ENCODE peak calls at places on chromosomes 13 and 19, in six cellular contexts. V, U, O, S, N and R are unnamed samples.

GRCh38 chr13:32538234-32538620 is 368 bp downstream of the N4BP2L2 start:
- DNase-seq in V (peak; percentile 52), N (no peak), O (no peak), U (peak; percentile 53), S (peak; percentile 53), R (peak; percentile 10)

GRCh38 chr19:49396738-49397505 is 8.9 kb downstream of the KASH5 start:
- DNase-seq in N (no peak), O (no peak), S (no peak), U (no peak), V (no peak), R (no peak)

GRCh38 chr13:24618219-24618955 is 61.8 kb upstream of the ATP12A start:
- DNase-seq in S (no peak), V (no peak), U (no peak), N (peak; percentile 41), O (no peak), R (no peak)

GRCh38 chr19:17855333-17856152 is 4.2 kb upstream of the RPL18A start:
- DNase-seq in N (peak; percentile 92), V (peak; percentile 75), U (peak; percentile 94), O (peak; percentile 90), S (peak; percentile 89), R (no peak)

GRCh38 chr19:27846944-27847343 is 1366.0 kb downstream of the UQCRFS1 start:
- DNase-seq in U (no peak), V (no peak), S (no peak), O (no peak), N (no peak), R (no peak)

GRCh38 chr19:38251564-38252051 is 4.6 kb downstream of the PPP1R14A start:
- DNase-seq in V (peak; percentile 53), S (no peak), O (no peak), N (no peak), U (peak; percentile 93), R (no peak)

GRCh38 chr13:76538004-76538403 is 348.2 kb downstream of the KCTD12 start:
- DNase-seq in N (no peak), S (no peak), U (no peak), V (no peak), O (no peak), R (no peak)

GRCh38 chr19:50658438-50659317 is 9.4 kb downstream of the C19orf81 start:
- DNase-seq in O (peak; percentile 91), N (peak; percentile 39), V (peak; percentile 91), U (peak; percentile 92), S (no peak), R (no peak)

GRCh38 chr13:29924482-29924884 is 74.1 kb upstream of the UBL3 start:
- DNase-seq in N (no peak), U (no peak), O (no peak), S (no peak), V (peak; percentile 20), R (no peak)

GRCh38 chr13:37364024-37364423 is 234.5 kb downstream of the POSTN start:
- DNase-seq in N (no peak), O (no peak), U (no peak), S (no peak), V (peak; percentile 64), R (no peak)

GRCh38 chr19:40236366-40236765 is 9.9 kb upstream of the CCNP start:
- DNase-seq in S (no peak), V (no peak), N (no peak), O (no peak), U (peak; percentile 54), R (no peak)

GRCh38 chr19:50678323-50678722 is 29.1 kb downstream of the C19orf81 start:
- DNase-seq in U (no peak), O (no peak), S (no peak), V (no peak), N (no peak), R (no peak)

GRCh38 chr19:18848860-18849661 is 17.3 kb downstream of the UPF1 start:
- DNase-seq in U (peak; percentile 88), V (peak; percentile 82), N (peak; percentile 49), O (peak; percentile 43), S (no peak), R (no peak)

GRCh38 chr13:49683489-49683888 is 7.8 kb downstream of the EBPL start:
- DNase-seq in N (no peak), O (no peak), U (no peak), V (no peak), S (no peak), R (no peak)

GRCh38 chr13:110067355-110068175 is 239.4 kb downstream of the COL4A1 start:
- DNase-seq in N (no peak), U (no peak), V (peak; percentile 70), S (no peak), O (no peak), R (no peak)

GRCh38 chr19:6528544-6529121 is 2.2 kb upstream of the TNFSF9 start:
- DNase-seq in V (peak; percentile 59), U (no peak), O (peak; percentile 48), N (peak; percentile 51), S (no peak), R (no peak)

GRCh38 chr13:75132800-75133695 is 348.9 kb downstream of the TBC1D4 start:
- DNase-seq in N (no peak), V (no peak), S (no peak), O (no peak), U (no peak), R (no peak)

GRCh38 chr13:38856065-38856464 is 134.6 kb downstream of the STOML3 start:
- DNase-seq in N (no peak), S (no peak), O (no peak), V (no peak), U (no peak), R (no peak)

GRCh38 chr13:111337206-111337605 is 16.8 kb downstream of the TEX29 start:
- DNase-seq in S (no peak), N (no peak), V (peak; percentile 75), O (no peak), U (no peak), R (peak; percentile 54)

GRCh38 chr19:14544977-14545715 is 15.8 kb downstream of the TECR start:
- DNase-seq in N (peak; percentile 42), S (peak; percentile 75), O (peak; percentile 90), U (peak; percentile 85), V (no peak), R (no peak)

GRCh38 chr13:50891206-50891605 is 18.4 kb upstream of the RNASEH2B start:
- DNase-seq in S (no peak), V (no peak), N (no peak), O (no peak), U (no peak), R (no peak)

GRCh38 chr19:590396-590745 is 690 bp downstream of the HCN2 start:
- DNase-seq in V (peak; percentile 56), S (no peak), O (no peak), U (no peak), N (no peak), R (no peak)

GRCh38 chr19:52527954-52528326 is 472 bp downstream of the ZNF808 start:
- DNase-seq in O (peak; percentile 6), S (no peak), V (peak; percentile 5), N (peak; percentile 10), U (peak; percentile 76), R (no peak)

GRCh38 chr19:49361438-49362047 is 673 bp downstream of the TEAD2 start:
- DNase-seq in V (peak; percentile 91), O (no peak), U (peak; percentile 96), N (peak; percentile 81), S (peak; percentile 86), R (no peak)

GRCh38 chr13:111449041-111449440 is 128.6 kb downstream of the TEX29 start:
- DNase-seq in N (no peak), O (no peak), S (no peak), U (no peak), V (no peak), R (no peak)

GRCh38 chr13:113216165-113217056 is 7.0 kb downstream of the CUL4A start:
- DNase-seq in V (peak; percentile 52), O (no peak), U (no peak), N (peak; percentile 26), S (no peak), R (no peak)

GRCh38 chr19:16259385-16260159 is 61.9 kb downstream of the AP1M1 start:
- DNase-seq in S (no peak), U (peak; percentile 93), V (no peak), O (no peak), N (peak; percentile 68), R (no peak)

GRCh38 chr13:67099494-67099893 is 130.6 kb downstream of the PCDH9 start:
- DNase-seq in O (no peak), U (no peak), S (no peak), N (no peak), V (no peak), R (no peak)

GRCh38 chr19:1001538-1002166 is 1.4 kb downstream of the GRIN3B start:
- DNase-seq in N (peak; percentile 65), V (peak; percentile 31), S (no peak), U (peak; percentile 86), O (peak; percentile 45), R (no peak)

GRCh38 chr19:17549088-17549740 is 6.2 kb upstream of the COLGALT1 start:
- DNase-seq in S (no peak), U (no peak), N (no peak), V (no peak), O (no peak), R (no peak)

GRCh38 chr13:23965346-23965745 is 68.0 kb upstream of the C1QTNF9B start:
- DNase-seq in N (no peak), V (no peak), O (no peak), S (no peak), U (no peak), R (no peak)

GRCh38 chr19:11033251-11033650 is 56.0 kb upstream of the LDLR start:
- DNase-seq in V (no peak), O (no peak), N (no peak), S (no peak), U (no peak), R (no peak)
- H3K27ac ChIP-seq in V (no peak overlapping the region), O (no peak overlapping the region), N (no peak overlapping the region), S (no peak overlapping the region), U (no peak overlapping the region), R (no peak overlapping the region)

GRCh38 chr13:93025984-93026383 is 200.6 kb upstream of the GPC6 start:
- DNase-seq in U (no peak), V (no peak), S (no peak), N (no peak), O (no peak), R (no peak)
- H3K27ac ChIP-seq in U (no peak overlapping the region), V (no peak overlapping the region), S (no peak overlapping the region), N (no peak overlapping the region), O (no peak overlapping the region), R (no peak overlapping the region)

GRCh38 chr13:47638627-47639026 is 362.4 kb downstream of the SUCLA2 start:
- DNase-seq in O (no peak), S (no peak), V (no peak), U (no peak), N (no peak), R (no peak)
- H3K27ac ChIP-seq in O (no peak overlapping the region), S (no peak overlapping the region), V (no peak overlapping the region), U (no peak overlapping the region), N (no peak overlapping the region), R (no peak overlapping the region)

DNA sequence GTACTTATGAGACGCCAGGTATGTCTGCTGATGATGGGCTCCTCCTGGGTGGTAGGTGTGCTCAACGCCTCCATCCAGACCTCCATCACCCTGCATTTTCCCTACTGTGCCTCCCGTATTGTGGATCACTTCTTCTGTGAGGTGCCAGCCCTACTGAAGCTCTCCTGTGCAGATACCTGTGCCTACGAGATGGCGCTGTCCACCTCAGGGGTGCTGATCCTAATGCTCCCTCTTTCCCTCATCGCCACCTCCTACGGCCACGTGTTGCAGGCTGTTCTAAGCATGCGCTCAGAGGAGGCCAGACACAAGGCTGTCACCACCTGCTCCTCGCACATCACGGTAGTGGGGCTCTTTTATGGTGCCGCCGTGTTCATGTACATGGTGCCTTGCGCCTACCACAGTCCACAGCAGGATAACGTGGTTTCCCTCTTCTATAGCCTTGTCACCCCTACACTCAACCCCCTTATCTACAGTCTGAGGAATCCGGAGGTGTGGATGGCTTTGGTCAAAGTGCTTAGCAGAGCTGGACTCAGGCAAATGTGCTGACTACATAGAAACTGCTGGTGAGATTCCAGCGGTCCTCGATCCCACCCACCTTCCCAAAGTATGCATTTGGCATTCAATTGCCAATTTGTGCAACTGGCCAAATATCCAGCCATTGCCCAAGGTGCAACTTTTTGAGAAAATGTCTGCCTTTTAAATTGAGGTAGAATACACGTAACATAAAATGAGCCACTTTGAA is 10.2 kb downstream of the OR2Z1 start:
- DNase-seq in V (no peak), N (no peak), U (no peak), O (no peak), S (no peak), R (no peak)
- H3K27ac ChIP-seq in V (no peak overlapping the region), N (no peak overlapping the region), U (no peak overlapping the region), O (no peak overlapping the region), S (no peak overlapping the region), R (no peak overlapping the region)